ENCODE peak calls at places on chromosomes 12 and 14, in nine cellular contexts. One of them, this sample, is unnamed.

GRCh38 chr12:111699962-111700361 is 14.1 kb downstream of the ACAD10 start:
- DNase-seq in SK-N-SH: no peak
- DNase-seq in H1: no peak
- DNase-seq in GM12891: no peak
- DNase-seq in Panc1: no peak
- DNase-seq in stomach: no peak
- DNase-seq in GM23338: no peak
- DNase-seq in suprapubic skin: no peak
- DNase-seq in HCT116: no peak
- DNase-seq in this sample: no peak

GRCh38 chr12:124205405-124205804 is 89.5 kb upstream of the RFLNA start:
- DNase-seq in GM23338: no peak
- DNase-seq in HCT116: no peak
- DNase-seq in GM12891: no peak
- DNase-seq in Panc1: no peak
- DNase-seq in SK-N-SH: no peak
- DNase-seq in stomach: no peak
- DNase-seq in suprapubic skin: no peak
- DNase-seq in H1: no peak
- DNase-seq in this sample: no peak

GRCh38 chr12:132948146-132949066 is 7.7 kb downstream of the ZNF605 start:
- DNase-seq in SK-N-SH: no peak
- DNase-seq in H1: no peak
- DNase-seq in GM23338: no peak
- DNase-seq in HCT116: no peak
- DNase-seq in GM12891: no peak
- DNase-seq in stomach: no peak
- DNase-seq in suprapubic skin: no peak
- DNase-seq in Panc1: no peak
- DNase-seq in this sample: no peak

GRCh38 chr14:62743569-62743968 is 301.7 kb downstream of the KCNH5 start:
- DNase-seq in GM23338: peak
- DNase-seq in HCT116: no peak
- DNase-seq in H1: no peak
- DNase-seq in GM12891: no peak
- DNase-seq in Panc1: no peak
- DNase-seq in SK-N-SH: no peak
- DNase-seq in stomach: no peak
- DNase-seq in suprapubic skin: no peak
- DNase-seq in this sample: no peak

GRCh38 chr12:116659771-116660481 is 77.9 kb downstream of the SPRING1 start:
- DNase-seq in stomach: peak
- DNase-seq in SK-N-SH: peak
- DNase-seq in suprapubic skin: no peak
- DNase-seq in H1: no peak
- DNase-seq in Panc1: no peak
- DNase-seq in GM23338: no peak
- DNase-seq in GM12891: no peak
- DNase-seq in HCT116: peak
- DNase-seq in this sample: no peak

GRCh38 chr12:57540998-57541397 is 6.0 kb downstream of the DCTN2 start:
- DNase-seq in SK-N-SH: no peak
- DNase-seq in HCT116: no peak
- DNase-seq in GM23338: no peak
- DNase-seq in suprapubic skin: peak
- DNase-seq in stomach: no peak
- DNase-seq in H1: no peak
- DNase-seq in GM12891: no peak
- DNase-seq in Panc1: no peak
- DNase-seq in this sample: no peak

GRCh38 chr12:105013892-105014291 is 27.8 kb downstream of the NOPCHAP1 start:
- DNase-seq in stomach: no peak
- DNase-seq in suprapubic skin: no peak
- DNase-seq in HCT116: no peak
- DNase-seq in SK-N-SH: no peak
- DNase-seq in GM12891: no peak
- DNase-seq in GM23338: no peak
- DNase-seq in H1: no peak
- DNase-seq in Panc1: no peak
- DNase-seq in this sample: no peak

GRCh38 chr14:101335061-101335661 is 226.1 kb upstream of the DIO3 start:
- DNase-seq in GM12891: no peak
- DNase-seq in GM23338: no peak
- DNase-seq in H1: peak
- DNase-seq in suprapubic skin: peak
- DNase-seq in HCT116: no peak
- DNase-seq in stomach: no peak
- DNase-seq in SK-N-SH: no peak
- DNase-seq in Panc1: no peak
- DNase-seq in this sample: no peak

GRCh38 chr12:13390921-13391320 is 194.4 kb downstream of the EMP1 start:
- DNase-seq in SK-N-SH: peak
- DNase-seq in GM23338: no peak
- DNase-seq in GM12891: no peak
- DNase-seq in HCT116: no peak
- DNase-seq in Panc1: no peak
- DNase-seq in H1: peak
- DNase-seq in stomach: no peak
- DNase-seq in suprapubic skin: no peak
- DNase-seq in this sample: no peak

GRCh38 chr14:68526420-68527105 is 266.3 kb downstream of the ZFP36L1 start:
- DNase-seq in suprapubic skin: peak
- DNase-seq in H1: no peak
- DNase-seq in GM23338: no peak
- DNase-seq in GM12891: no peak
- DNase-seq in SK-N-SH: no peak
- DNase-seq in HCT116: no peak
- DNase-seq in stomach: peak
- DNase-seq in Panc1: no peak
- DNase-seq in this sample: no peak

GRCh38 chr14:97299661-97300060 is 502.5 kb downstream of the VRK1 start:
- DNase-seq in Panc1: no peak
- DNase-seq in GM12891: no peak
- DNase-seq in suprapubic skin: no peak
- DNase-seq in H1: no peak
- DNase-seq in stomach: no peak
- DNase-seq in HCT116: no peak
- DNase-seq in GM23338: peak
- DNase-seq in SK-N-SH: no peak
- DNase-seq in this sample: no peak

GRCh38 chr14:30484976-30485375 is 74.0 kb upstream of the G2E3 start:
- DNase-seq in GM23338: peak
- DNase-seq in stomach: no peak
- DNase-seq in H1: no peak
- DNase-seq in SK-N-SH: no peak
- DNase-seq in Panc1: no peak
- DNase-seq in GM12891: no peak
- DNase-seq in HCT116: no peak
- DNase-seq in suprapubic skin: no peak
- DNase-seq in this sample: no peak

GRCh38 chr12:11577658-11578260 is 71.7 kb upstream of the ETV6 start:
- DNase-seq in stomach: no peak
- DNase-seq in GM23338: peak
- DNase-seq in H1: no peak
- DNase-seq in suprapubic skin: no peak
- DNase-seq in HCT116: no peak
- DNase-seq in SK-N-SH: no peak
- DNase-seq in Panc1: no peak
- DNase-seq in GM12891: no peak
- DNase-seq in this sample: no peak

GRCh38 chr14:101973356-101973755 is 9.0 kb downstream of the DYNC1H1 start:
- DNase-seq in stomach: no peak
- DNase-seq in GM12891: no peak
- DNase-seq in SK-N-SH: no peak
- DNase-seq in H1: no peak
- DNase-seq in Panc1: no peak
- DNase-seq in HCT116: no peak
- DNase-seq in suprapubic skin: no peak
- DNase-seq in GM23338: no peak
- DNase-seq in this sample: no peak

GRCh38 chr12:56102683-56103065 is 1.7 kb upstream of the PA2G4 start:
- DNase-seq in stomach: no peak
- DNase-seq in GM23338: no peak
- DNase-seq in SK-N-SH: no peak
- DNase-seq in H1: no peak
- DNase-seq in suprapubic skin: no peak
- DNase-seq in HCT116: no peak
- DNase-seq in GM12891: no peak
- DNase-seq in Panc1: no peak
- DNase-seq in this sample: no peak

GRCh38 chr14:61463664-61464063 is 142.3 kb downstream of the PRKCH start:
- DNase-seq in suprapubic skin: no peak
- DNase-seq in GM23338: no peak
- DNase-seq in SK-N-SH: no peak
- DNase-seq in H1: no peak
- DNase-seq in stomach: no peak
- DNase-seq in HCT116: no peak
- DNase-seq in GM12891: no peak
- DNase-seq in Panc1: no peak
- DNase-seq in this sample: no peak

GRCh38 chr14:61460853-61461611 is 139.7 kb downstream of the PRKCH start:
- DNase-seq in Panc1: no peak
- DNase-seq in H1: peak
- DNase-seq in SK-N-SH: no peak
- DNase-seq in GM23338: no peak
- DNase-seq in suprapubic skin: no peak
- DNase-seq in HCT116: no peak
- DNase-seq in stomach: no peak
- DNase-seq in GM12891: no peak
- DNase-seq in this sample: no peak

GRCh38 chr14:61462566-61463195 is 141.3 kb downstream of the PRKCH start:
- DNase-seq in H1: peak
- DNase-seq in Panc1: no peak
- DNase-seq in GM23338: no peak
- DNase-seq in GM12891: no peak
- DNase-seq in suprapubic skin: no peak
- DNase-seq in stomach: no peak
- DNase-seq in SK-N-SH: peak
- DNase-seq in HCT116: no peak
- DNase-seq in this sample: no peak

GRCh38 chr14:61460063-61460462 is 138.7 kb downstream of the PRKCH start:
- DNase-seq in GM12891: no peak
- DNase-seq in suprapubic skin: no peak
- DNase-seq in HCT116: no peak
- DNase-seq in Panc1: no peak
- DNase-seq in H1: no peak
- DNase-seq in GM23338: no peak
- DNase-seq in SK-N-SH: no peak
- DNase-seq in stomach: no peak
- DNase-seq in this sample: no peak

GRCh38 chr14:61461808-61462275 is 140.5 kb downstream of the PRKCH start:
- DNase-seq in GM23338: peak
- DNase-seq in H1: peak
- DNase-seq in GM12891: no peak
- DNase-seq in SK-N-SH: peak
- DNase-seq in suprapubic skin: no peak
- DNase-seq in stomach: no peak
- DNase-seq in Panc1: no peak
- DNase-seq in HCT116: peak
- DNase-seq in this sample: no peak
- TF ChIP-seq POLR2AphosphoS5 in GM23338: no peak
- TF ChIP-seq POLR2AphosphoS5 in H1: no peak
- TF ChIP-seq POLR2AphosphoS5 in GM12891: no peak
- TF ChIP-seq POLR2AphosphoS5 in SK-N-SH: no peak
- TF ChIP-seq POLR2AphosphoS5 in suprapubic skin: no peak
- TF ChIP-seq POLR2AphosphoS5 in stomach: no peak
- TF ChIP-seq POLR2AphosphoS5 in Panc1: no peak
- TF ChIP-seq POLR2AphosphoS5 in HCT116: no peak
- TF ChIP-seq POLR2AphosphoS5 in this sample: no peak

DNA sequence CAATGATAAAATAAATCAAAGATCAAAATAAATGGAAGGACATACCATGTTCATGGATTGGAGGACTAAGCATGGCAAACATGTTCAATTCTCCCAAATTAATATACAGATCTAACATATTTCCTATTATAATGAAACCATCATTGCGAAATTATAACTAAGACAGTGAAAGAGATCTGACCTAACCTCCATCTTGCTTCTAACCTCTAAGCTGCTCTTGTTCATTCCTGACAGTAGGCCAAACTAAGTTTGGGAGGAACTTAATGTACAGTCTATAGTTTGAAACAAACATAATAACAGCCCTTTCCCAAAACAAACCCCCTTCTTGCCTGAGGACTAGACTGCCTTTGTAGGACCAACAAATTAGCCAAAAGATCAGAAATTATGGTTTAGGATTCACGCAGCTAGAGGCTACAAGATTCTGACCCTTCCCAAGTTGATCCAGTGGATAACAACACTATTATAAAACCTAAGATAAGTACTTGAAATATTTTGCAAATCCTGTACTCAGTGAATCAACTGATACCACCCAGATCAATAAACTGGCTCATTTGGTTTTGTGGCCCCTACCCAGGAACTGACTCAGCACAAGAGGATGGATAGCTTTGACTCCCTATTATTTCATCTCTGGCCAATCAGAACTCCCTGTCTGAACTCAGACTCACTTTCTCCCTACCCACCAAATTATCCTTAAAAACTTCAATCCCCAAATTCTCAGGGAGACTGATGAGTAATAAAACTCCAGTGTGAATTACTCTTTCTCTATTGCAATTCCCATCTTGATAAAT is 41.7 kb upstream of the OR5AU1 start:
- DNase-seq in stomach: no peak
- DNase-seq in H1: no peak
- DNase-seq in HCT116: no peak
- DNase-seq in SK-N-SH: no peak
- DNase-seq in GM23338: no peak
- DNase-seq in suprapubic skin: no peak
- DNase-seq in Panc1: no peak
- DNase-seq in GM12891: no peak
- DNase-seq in this sample: no peak
- TF ChIP-seq POLR2AphosphoS5 in stomach: no peak
- TF ChIP-seq POLR2AphosphoS5 in H1: peak
- TF ChIP-seq POLR2AphosphoS5 in HCT116: no peak
- TF ChIP-seq POLR2AphosphoS5 in SK-N-SH: peak
- TF ChIP-seq POLR2AphosphoS5 in GM23338: no peak
- TF ChIP-seq POLR2AphosphoS5 in suprapubic skin: no peak
- TF ChIP-seq POLR2AphosphoS5 in Panc1: no peak
- TF ChIP-seq POLR2AphosphoS5 in GM12891: no peak
- TF ChIP-seq POLR2AphosphoS5 in this sample: no peak

DNA sequence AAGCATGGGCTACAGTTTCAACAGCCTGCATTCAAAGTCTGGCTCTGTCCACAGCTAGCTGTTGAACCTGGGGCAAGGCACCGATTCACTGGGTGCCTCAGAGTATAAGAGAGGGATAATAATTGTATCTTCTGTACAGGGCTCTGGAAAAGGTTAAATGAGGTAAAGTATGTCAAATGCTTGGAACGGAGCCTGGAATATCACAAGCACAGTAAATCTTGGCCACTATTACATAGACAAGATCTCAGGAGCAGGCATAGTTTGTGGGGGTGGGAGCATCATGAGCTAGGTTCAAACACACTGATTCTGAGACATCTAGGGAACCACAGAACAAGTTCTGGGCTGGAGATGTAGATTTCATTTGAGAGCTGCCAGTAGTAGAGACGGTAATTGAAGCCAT is 203.7 kb upstream of the NUDT4 start:
- DNase-seq in Panc1: no peak
- DNase-seq in GM12891: no peak
- DNase-seq in H1: no peak
- DNase-seq in stomach: no peak
- DNase-seq in SK-N-SH: peak
- DNase-seq in suprapubic skin: no peak
- DNase-seq in GM23338: no peak
- DNase-seq in HCT116: no peak
- DNase-seq in this sample: no peak
- TF ChIP-seq POLR2AphosphoS5 in Panc1: no peak
- TF ChIP-seq POLR2AphosphoS5 in GM12891: no peak
- TF ChIP-seq POLR2AphosphoS5 in H1: no peak
- TF ChIP-seq POLR2AphosphoS5 in stomach: no peak
- TF ChIP-seq POLR2AphosphoS5 in SK-N-SH: peak
- TF ChIP-seq POLR2AphosphoS5 in suprapubic skin: no peak
- TF ChIP-seq POLR2AphosphoS5 in GM23338: no peak
- TF ChIP-seq POLR2AphosphoS5 in HCT116: no peak
- TF ChIP-seq POLR2AphosphoS5 in this sample: peak

GRCh38 chr12:65524666-65525065 is 246.2 kb downstream of the MSRB3 start:
- DNase-seq in HCT116: no peak
- DNase-seq in Panc1: no peak
- DNase-seq in stomach: no peak
- DNase-seq in SK-N-SH: no peak
- DNase-seq in H1: no peak
- DNase-seq in GM23338: no peak
- DNase-seq in suprapubic skin: no peak
- DNase-seq in GM12891: no peak
- DNase-seq in this sample: no peak
- TF ChIP-seq POLR2AphosphoS5 in HCT116: no peak
- TF ChIP-seq POLR2AphosphoS5 in Panc1: no peak
- TF ChIP-seq POLR2AphosphoS5 in stomach: no peak
- TF ChIP-seq POLR2AphosphoS5 in SK-N-SH: peak
- TF ChIP-seq POLR2AphosphoS5 in H1: no peak
- TF ChIP-seq POLR2AphosphoS5 in GM23338: no peak
- TF ChIP-seq POLR2AphosphoS5 in suprapubic skin: no peak
- TF ChIP-seq POLR2AphosphoS5 in GM12891: no peak
- TF ChIP-seq POLR2AphosphoS5 in this sample: no peak

This sample was measured in transverse colon.